ENCODE peak calls at places on chromosome 13, in six cellular contexts. Z, J, T, N, C and W are unnamed samples.

GRCh38 chr13:76892488-76892887 is 6.3 kb upstream of the KCTD12 start:
- DNase-seq in C (no peak), N (no peak), Z (no peak), J (no peak), T (no peak), W (no peak)

GRCh38 chr13:80074811-80075210 is 266.1 kb downstream of the SPRY2 start:
- DNase-seq in N (no peak), C (no peak), J (no peak), Z (no peak), T (no peak), W (no peak)

GRCh38 chr13:113656831-113657671 is 947 bp downstream of the ATP4B start:
- DNase-seq in J (no peak), Z (peak), N (peak), C (peak), T (no peak), W (peak)

GRCh38 chr13:46484561-46484960 is 68.4 kb upstream of the LRCH1 start:
- DNase-seq in Z (no peak), J (no peak), T (no peak), N (no peak), C (no peak), W (no peak)

GRCh38 chr13:112182831-112183543 is 116.0 kb downstream of the SOX1 start:
- DNase-seq in Z (no peak), J (no peak), C (no peak), T (no peak), N (no peak), W (no peak)

GRCh38 chr13:84802073-84802472 is 919.8 kb upstream of the SLITRK1 start:
- DNase-seq in J (no peak), Z (no peak), C (no peak), T (no peak), N (no peak), W (no peak)

GRCh38 chr13:74758188-74758587 is 624.0 kb upstream of the KLF12 start:
- DNase-seq in T (no peak), J (no peak), Z (no peak), N (no peak), C (no peak), W (no peak)

GRCh38 chr13:43132228-43132627 is 108.8 kb downstream of the DNAJC15 start:
- DNase-seq in C (no peak), J (peak), Z (no peak), T (peak), N (no peak), W (peak)

GRCh38 chr13:48892311-48892710 is 83.4 kb upstream of the FNDC3A start:
- DNase-seq in C (no peak), N (no peak), J (no peak), Z (no peak), T (no peak), W (no peak)

GRCh38 chr13:72127031-72127430 is 260.0 kb upstream of the DACH1 start:
- DNase-seq in J (no peak), N (no peak), T (no peak), C (no peak), Z (no peak), W (no peak)

GRCh38 chr13:73913043-73913740 is 221.0 kb downstream of the KLF12 start:
- DNase-seq in N (no peak), J (no peak), T (no peak), C (no peak), Z (no peak), W (no peak)

GRCh38 chr13:41939403-41939802 is 21.5 kb downstream of the VWA8 start:
- DNase-seq in C (no peak), Z (no peak), J (no peak), N (no peak), T (no peak), W (no peak)

GRCh38 chr13:94325148-94325528 is 154.3 kb downstream of the DCT start:
- DNase-seq in C (no peak), J (no peak), N (no peak), T (no peak), Z (no peak), W (no peak)

GRCh38 chr13:102677122-102677521 is 17.7 kb downstream of the METTL21C start:
- DNase-seq in J (no peak), T (no peak), N (no peak), C (no peak), Z (no peak), W (no peak)

GRCh38 chr13:99207511-99207910 is 6.9 kb downstream of the UBAC2 start:
- DNase-seq in N (no peak), J (no peak), Z (no peak), C (no peak), T (no peak), W (no peak)

GRCh38 chr13:99206873-99207272 is 6.2 kb downstream of the UBAC2 start:
- DNase-seq in J (peak), N (no peak), Z (no peak), C (no peak), T (no peak), W (no peak)

GRCh38 chr13:99211421-99212035 is 10.9 kb downstream of the UBAC2 start:
- DNase-seq in N (no peak), J (no peak), Z (no peak), C (no peak), T (no peak), W (no peak)

GRCh38 chr13:99208185-99208584 is 7.5 kb downstream of the UBAC2 start:
- DNase-seq in Z (no peak), N (no peak), T (no peak), J (peak), C (no peak), W (no peak)

DNA sequence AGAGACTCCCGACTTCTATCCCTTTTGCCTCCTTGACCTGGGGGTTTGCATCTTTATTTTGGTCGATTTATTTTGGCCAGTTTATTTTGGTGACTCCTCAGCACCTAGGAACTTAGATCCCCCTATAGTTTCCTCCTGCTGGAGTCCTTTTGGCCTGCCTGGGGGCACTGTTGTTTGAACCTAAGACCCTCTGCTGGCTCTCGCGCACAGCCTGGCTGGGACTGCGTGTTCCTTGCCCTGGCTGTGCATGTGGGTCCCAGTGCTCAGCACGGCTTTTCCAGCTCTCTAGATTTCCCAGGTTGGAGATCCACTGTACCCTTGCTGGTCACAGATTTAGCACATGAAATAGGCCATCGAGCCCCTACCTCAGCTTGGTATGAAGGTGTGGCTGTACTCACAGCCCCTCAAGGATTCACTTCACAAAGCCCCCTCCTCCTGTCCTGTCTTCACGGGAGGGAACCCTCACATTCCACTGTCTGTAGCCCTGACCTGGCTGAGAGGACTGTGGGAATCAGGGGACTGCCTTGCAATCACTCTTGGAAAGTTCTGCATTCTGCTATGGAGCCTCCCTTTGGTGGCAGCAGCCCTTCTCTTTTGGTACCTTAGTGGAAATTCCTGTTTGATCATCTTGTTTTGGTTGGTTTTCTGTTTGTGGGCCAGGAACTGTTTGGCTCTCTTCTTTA is 8.3 kb downstream of the UBAC2 start:
- DNase-seq in C (no peak), T (no peak), J (no peak), Z (no peak), N (no peak), W (no peak)
- H3K27ac ChIP-seq in C (no peak), T (no peak), J (no peak), Z (no peak), N (peak), W (no peak)

DNA sequence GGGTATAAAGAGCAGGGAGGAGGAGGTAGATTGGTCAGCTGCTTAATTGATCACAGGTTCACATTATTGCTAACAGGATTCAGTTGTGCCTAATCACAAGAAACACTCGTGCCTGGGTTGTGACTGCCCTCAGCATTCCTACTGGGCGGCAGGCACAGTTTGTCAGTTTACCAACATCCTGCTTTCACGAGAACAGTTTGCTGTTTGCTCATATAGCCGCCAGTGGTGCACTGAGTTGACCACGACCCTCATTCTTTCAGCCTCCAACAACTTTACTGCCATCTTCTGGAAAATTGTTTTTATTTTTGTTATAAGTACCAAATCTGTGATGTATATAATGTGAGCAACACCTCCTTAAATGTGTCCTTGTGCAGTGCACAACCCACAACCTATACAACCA is 16.2 kb upstream of the IFT88 start:
- DNase-seq in Z (no peak), N (no peak), T (no peak), J (no peak), C (no peak), W (no peak)
- TF ChIP-seq CTCF in Z (no peak), N (no peak), T (no peak), J (no peak), C (no peak), W (no peak)

DNA sequence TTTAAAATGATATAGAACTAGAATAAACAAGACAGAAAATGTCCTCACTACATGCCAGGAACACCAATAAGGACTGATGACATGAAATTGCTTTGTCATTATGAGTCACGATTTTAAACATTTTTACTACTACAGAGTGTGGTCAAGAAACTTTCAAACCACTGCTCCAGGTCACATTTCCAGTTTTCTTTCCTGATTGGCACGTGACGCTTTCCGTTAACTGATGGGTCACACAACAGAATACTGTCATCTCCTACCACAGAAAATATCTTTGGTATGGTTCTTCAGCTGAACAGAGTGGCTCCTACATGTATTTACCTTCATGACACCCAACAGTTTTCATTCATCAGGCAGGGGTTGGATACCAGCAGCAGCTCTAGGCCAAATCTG is 147.2 kb downstream of the RNF17 start:
- DNase-seq in C (no peak), N (no peak), T (no peak), Z (no peak), J (no peak), W (no peak)
- H3K27ac ChIP-seq in C (no peak), N (no peak), T (no peak), Z (no peak), J (peak), W (peak)

GRCh38 chr13:36430247-36431203 is 1.8 kb upstream of the CCNA1 start:
- DNase-seq in Z (no peak), J (no peak), N (peak), T (peak), C (no peak), W (no peak)

GRCh38 chr13:36432106-36432544 is at the start of gene CCNA1:
- DNase-seq in J (peak), T (peak), C (no peak), Z (peak), N (peak), W (no peak)

GRCh38 chr13:36431204-36432105 is 840 bp upstream of the CCNA1 start:
- DNase-seq in Z (peak), N (no peak), J (no peak), C (no peak), T (no peak), W (no peak)

GRCh38 chr13:36428083-36428482 is 4.2 kb upstream of the CCNA1 start:
- DNase-seq in T (no peak), N (no peak), Z (no peak), C (no peak), J (no peak), W (no peak)
- TF ChIP-seq CTCF in T (no peak), N (no peak), Z (no peak), C (no peak), J (no peak), W (no peak)